ENCODE peak calls at places on chromosome 22, in six cellular contexts. W, B, P, Y, L and A are unnamed samples.

GRCh38 chr22:31177420-31178162 is 17.6 kb downstream of the RNF185 start:
- DNase-seq in W (no peak), B (peak; percentile 76), P (no peak), Y (peak; percentile 98), L (no peak), A (no peak)

GRCh38 chr22:47251911-47252310 is 489.5 kb downstream of the TBC1D22A start:
- DNase-seq in W (no peak), B (no peak), P (no peak), Y (no peak), L (no peak), A (no peak)

GRCh38 chr22:39654959-39655579 is 84.5 kb downstream of the CACNA1I start:
- DNase-seq in W (no peak), B (no peak), P (no peak), Y (no peak), L (no peak), A (no peak)

GRCh38 chr22:47151064-47151463 is 388.6 kb downstream of the TBC1D22A start:
- DNase-seq in W (no peak), B (no peak), P (no peak), Y (no peak), L (no peak), A (no peak)

GRCh38 chr22:23862103-23862502 is 4.4 kb downstream of the SLC2A11 start:
- DNase-seq in W (no peak), B (peak; percentile 34), P (no peak), Y (peak; percentile 54), L (no peak), A (no peak)

GRCh38 chr22:42434748-42435425 is 2.7 kb upstream of the NFAM1 start:
- DNase-seq in W (no peak), B (no peak), P (no peak), Y (no peak), L (no peak), A (no peak)

GRCh38 chr22:35651085-35651484 is 2.8 kb downstream of the APOL6 start:
- DNase-seq in W (no peak), B (no peak), P (no peak), Y (no peak), L (no peak), A (no peak)

GRCh38 chr22:24582111-24582814 is 10.6 kb downstream of the LRRC75B start:
- DNase-seq in W (no peak), B (no peak), P (no peak), Y (no peak), L (no peak), A (no peak)

GRCh38 chr22:18998998-18999397 is 62.9 kb upstream of the PRODH start:
- DNase-seq in W (no peak), B (no peak), P (no peak), Y (no peak), L (no peak), A (no peak)

GRCh38 chr22:20979243-20979809 is 2.8 kb upstream of the LZTR1 start:
- DNase-seq in W (peak; percentile 36), B (peak; percentile 71), P (peak; percentile 46), Y (peak; percentile 62), L (no peak), A (peak; percentile 41)

GRCh38 chr22:39427751-39428596 is 28.4 kb downstream of the TAB1 start:
- DNase-seq in W (no peak), B (no peak), P (no peak), Y (no peak), L (no peak), A (no peak)

GRCh38 chr22:21876486-21877176 is 9.2 kb upstream of the MAPK1 start:
- DNase-seq in W (no peak), B (peak; percentile 38), P (no peak), Y (peak; percentile 83), L (no peak), A (peak; percentile 4)

GRCh38 chr22:32985899-32986772 is 72.0 kb downstream of the SYN3 start:
- DNase-seq in W (no peak), B (peak; percentile 71), P (peak; percentile 82), Y (peak; percentile 78), L (no peak), A (no peak)

GRCh38 chr22:30694171-30694637 is 470 bp upstream of the OSBP2 start:
- DNase-seq in W (peak; percentile 14), B (no peak), P (peak; percentile 33), Y (peak; percentile 11), L (peak; percentile 58), A (peak; percentile 31)

GRCh38 chr22:27406389-27406861 is 395.1 kb downstream of the MN1 start:
- DNase-seq in W (no peak), B (no peak), P (no peak), Y (peak; percentile 20), L (no peak), A (no peak)

GRCh38 chr22:34850010-34850409 is 215.9 kb upstream of the ISX start:
- DNase-seq in W (no peak), B (no peak), P (no peak), Y (peak; percentile 77), L (no peak), A (no peak)

GRCh38 chr22:38706101-38706884 is 549 bp downstream of the GTPBP1 start:
- DNase-seq in W (peak; percentile 10), B (no peak), P (peak; percentile 53), Y (peak; percentile 60), L (no peak), A (peak; percentile 27)

GRCh38 chr22:44412136-44412731 is 85.8 kb downstream of the RTL6 start:
- DNase-seq in W (no peak), B (no peak), P (no peak), Y (no peak), L (no peak), A (no peak)

GRCh38 chr22:28148816-28149465 is 229.9 kb upstream of the PITPNB start:
- DNase-seq in W (no peak), B (no peak), P (no peak), Y (no peak), L (no peak), A (no peak)

GRCh38 chr22:23622634-23623033 is 9.5 kb downstream of the DRICH1 start:
- DNase-seq in W (no peak), B (no peak), P (no peak), Y (no peak), L (no peak), A (no peak)

GRCh38 chr22:42874010-42874409 is 16.9 kb upstream of the ARFGAP3 start:
- DNase-seq in W (no peak), B (no peak), P (no peak), Y (no peak), L (no peak), A (no peak)

GRCh38 chr22:38751422-38752346 is 4.1 kb downstream of the SUN2 start:
- DNase-seq in W (peak; percentile 71), B (no peak), P (no peak), Y (no peak), L (no peak), A (peak; percentile 50)

GRCh38 chr22:47382164-47382890 is 619.9 kb downstream of the TBC1D22A start:
- DNase-seq in W (no peak), B (no peak), P (no peak), Y (no peak), L (no peak), A (no peak)

GRCh38 chr22:28829358-28830181 is 29.2 kb upstream of the XBP1 start:
- DNase-seq in W (peak; percentile 42), B (peak; percentile 64), P (peak; percentile 67), Y (peak; percentile 72), L (peak; percentile 24), A (peak; percentile 56)

GRCh38 chr22:20244744-20245576 is 23.2 kb downstream of the RTN4R start:
- DNase-seq in W (peak; percentile 19), B (no peak), P (no peak), Y (no peak), L (no peak), A (no peak)

GRCh38 chr22:39984006-39984405 is 10.7 kb upstream of the FAM83F start:
- DNase-seq in W (no peak), B (peak; percentile 47), P (no peak), Y (peak; percentile 11), L (no peak), A (no peak)